ENCODE peak calls at places on chromosomes 7 and 10, in seven cellular contexts. U is activated CD8-positive, alpha-beta T cell treated with anti-CD3 and anti-CD28 coated beads for 36 hours; H is psoas muscle; W is HFF-Myc; E is suprapubic skin; T is AG09319; A is mammary epithelial cell. V is an unnamed sample.
A peak's percentile ranks its signal among the peaks of the same experiment; 100 is the strongest.

GRCh38 chr7:47654672-47655340 is 72.9 kb upstream of the TNS3 start:
- DNase-seq in U (no peak), H (no peak), W (no peak), E (no peak), T (no peak), A (no peak), V (no peak)

GRCh38 chr10:93473161-93473560 is 9.0 kb downstream of the MYOF start:
- DNase-seq in U (no peak), H (no peak), W (no peak), E (no peak), T (no peak), A (no peak), V (no peak)

GRCh38 chr10:131187274-131187673 is 124.2 kb downstream of the TCERG1L start:
- DNase-seq in U (no peak), H (no peak), W (no peak), E (no peak), T (no peak), A (no peak), V (no peak)

GRCh38 chr7:151053091-151053490 is 4.6 kb downstream of the CDK5 start:
- DNase-seq in U (no peak), H (no peak), W (no peak), E (no peak), T (no peak), A (no peak), V (no peak)

GRCh38 chr7:106047818-106048490 is 64.2 kb downstream of the SYPL1 start:
- DNase-seq in U (no peak), H (no peak), W (no peak), E (no peak), T (no peak), A (peak; percentile 64), V (no peak)

GRCh38 chr10:99292159-99292558 is 37.0 kb upstream of the CNNM1 start:
- DNase-seq in U (no peak), H (no peak), W (peak; percentile 63), E (no peak), T (peak; percentile 24), A (peak; percentile 70), V (no peak)

GRCh38 chr7:156143683-156144082 is 331.4 kb upstream of the SHH start:
- DNase-seq in U (no peak), H (no peak), W (no peak), E (no peak), T (no peak), A (no peak), V (no peak)

GRCh38 chr10:6086375-6087233 is 2.2 kb upstream of the RBM17 start:
- DNase-seq in U (peak; percentile 96), H (peak; percentile 94), W (peak; percentile 87), E (peak; percentile 93), T (peak; percentile 64), A (peak; percentile 70), V (peak; percentile 75)

GRCh38 chr7:110857106-110857505 is 233.8 kb upstream of the LRRN3 start:
- DNase-seq in U (no peak), H (no peak), W (no peak), E (no peak), T (no peak), A (no peak), V (no peak)

GRCh38 chr10:112732277-112732891 is 217.7 kb upstream of the TCF7L2 start:
- DNase-seq in U (no peak), H (no peak), W (no peak), E (no peak), T (no peak), A (peak; percentile 57), V (no peak)

GRCh38 chr10:107476408-107476807 is 311.9 kb upstream of the SORCS1 start:
- DNase-seq in U (no peak), H (no peak), W (no peak), E (no peak), T (no peak), A (no peak), V (no peak)

GRCh38 chr10:133258818-133259602 is 17.7 kb downstream of the ADAM8 start:
- DNase-seq in U (peak; percentile 96), H (peak; percentile 91), W (peak; percentile 98), E (peak; percentile 92), T (peak; percentile 97), A (peak; percentile 99), V (peak; percentile 65)

GRCh38 chr7:22429386-22429785 is 70.6 kb downstream of the STEAP1B start:
- DNase-seq in U (no peak), H (no peak), W (no peak), E (no peak), T (no peak), A (peak; percentile 79), V (no peak)

GRCh38 chr7:2782565-2782964 is 61.5 kb downstream of the GNA12 start:
- DNase-seq in U (peak; percentile 77), H (no peak), W (no peak), E (no peak), T (no peak), A (no peak), V (no peak)

GRCh38 chr10:133455611-133456031 is 1.9 kb downstream of the SCART1 start:
- DNase-seq in U (no peak), H (no peak), W (no peak), E (no peak), T (no peak), A (no peak), V (no peak)

GRCh38 chr7:158252081-158252836 is 335.4 kb downstream of the PTPRN2 start:
- DNase-seq in U (no peak), H (peak; percentile 37), W (no peak), E (no peak), T (no peak), A (no peak), V (no peak)

GRCh38 chr10:127349737-127350136 is 153.3 kb upstream of the INSYN2A start:
- DNase-seq in U (no peak), H (no peak), W (no peak), E (no peak), T (no peak), A (no peak), V (no peak)

GRCh38 chr7:98214811-98215321 is 3.6 kb downstream of the BHLHA15 start:
- DNase-seq in U (no peak), H (peak; percentile 19), W (no peak), E (peak; percentile 58), T (no peak), A (no peak), V (no peak)

DNA sequence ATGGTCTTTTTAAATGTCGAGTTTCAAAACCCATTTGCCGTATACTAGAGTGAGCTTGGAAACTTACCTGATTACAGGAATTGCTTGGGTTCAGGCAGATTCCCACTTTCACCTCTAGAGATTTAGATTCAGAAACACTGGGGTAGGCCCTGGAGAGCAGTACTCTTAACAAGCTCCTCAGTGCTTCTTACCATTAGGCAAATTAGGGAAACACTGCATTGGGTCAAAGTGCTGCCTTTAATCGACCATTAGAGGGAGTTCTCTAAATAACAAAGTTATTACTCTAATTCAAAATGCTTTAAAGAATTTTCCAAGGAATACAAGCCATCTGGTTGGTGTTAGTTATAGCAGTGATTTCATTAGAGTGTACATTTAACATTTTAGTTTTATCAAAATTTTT is 324.6 kb downstream of the GFRA1 start:
- DNase-seq in U (no peak), H (no peak), W (no peak), E (no peak), T (peak; percentile 16), A (no peak), V (no peak)
- TF ChIP-seq CTCF in U (no peak), H (no peak), W (peak; percentile 42), E (no peak), T (peak; percentile 42), A (peak; percentile 42), V (no peak)

DNA sequence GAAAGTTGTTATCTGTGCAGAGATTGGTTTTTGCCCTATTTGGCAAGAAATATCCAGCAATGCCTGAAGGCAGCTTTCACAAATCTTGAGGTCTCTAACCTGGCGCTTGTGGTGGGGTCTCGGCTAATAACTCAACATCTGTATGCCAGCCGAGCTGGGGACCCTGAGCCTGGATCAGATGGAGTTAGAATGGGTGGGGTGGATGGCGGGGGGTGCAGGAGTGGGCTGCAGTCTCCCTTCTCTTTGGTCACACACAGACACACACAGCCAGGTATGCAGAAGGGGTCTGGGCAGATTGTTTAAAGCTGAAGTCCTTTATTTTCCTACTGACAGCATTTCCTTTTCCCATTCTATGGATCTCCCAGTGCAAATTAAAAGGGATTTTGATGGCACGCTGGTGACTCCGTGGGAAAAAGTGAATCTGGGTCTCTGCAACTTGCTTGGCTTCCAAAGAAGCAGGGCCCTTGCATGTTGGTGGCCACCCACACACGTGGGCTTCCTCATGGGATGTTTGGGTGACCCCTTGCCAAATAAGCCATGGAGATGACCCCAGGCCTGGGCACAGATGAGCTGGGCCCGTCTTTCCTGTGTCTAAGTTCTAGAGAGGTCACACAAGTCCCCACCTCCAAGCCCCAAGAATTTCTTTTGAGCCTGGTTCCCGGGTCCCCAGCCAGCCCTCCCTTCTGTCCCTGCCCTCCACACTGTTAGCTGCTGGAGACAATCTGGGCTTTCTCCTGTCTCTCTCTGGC is 40.0 kb upstream of the EMX2 start:
- DNase-seq in U (no peak), H (no peak), W (no peak), E (peak; percentile 52), T (no peak), A (no peak), V (no peak)
- TF ChIP-seq CTCF in U (no peak), H (no peak), W (no peak), E (no peak), T (no peak), A (no peak), V (no peak)

GRCh38 chr7:99992330-99993037 is 16.7 kb upstream of the AZGP1 start:
- DNase-seq in U (no peak), H (no peak), W (no peak), E (no peak), T (no peak), A (no peak), V (no peak)

GRCh38 chr7:99994819-99995218 is 19.0 kb upstream of the AZGP1 start:
- DNase-seq in U (no peak), H (no peak), W (no peak), E (no peak), T (no peak), A (no peak), V (no peak)

GRCh38 chr7:100000239-100000638 is 15.2 kb upstream of the ZKSCAN1 start:
- DNase-seq in U (no peak), H (no peak), W (no peak), E (no peak), T (no peak), A (no peak), V (no peak)

GRCh38 chr7:99996755-99997544 is 18.4 kb upstream of the ZKSCAN1 start:
- DNase-seq in U (no peak), H (no peak), W (no peak), E (no peak), T (no peak), A (no peak), V (no peak)

DNA sequence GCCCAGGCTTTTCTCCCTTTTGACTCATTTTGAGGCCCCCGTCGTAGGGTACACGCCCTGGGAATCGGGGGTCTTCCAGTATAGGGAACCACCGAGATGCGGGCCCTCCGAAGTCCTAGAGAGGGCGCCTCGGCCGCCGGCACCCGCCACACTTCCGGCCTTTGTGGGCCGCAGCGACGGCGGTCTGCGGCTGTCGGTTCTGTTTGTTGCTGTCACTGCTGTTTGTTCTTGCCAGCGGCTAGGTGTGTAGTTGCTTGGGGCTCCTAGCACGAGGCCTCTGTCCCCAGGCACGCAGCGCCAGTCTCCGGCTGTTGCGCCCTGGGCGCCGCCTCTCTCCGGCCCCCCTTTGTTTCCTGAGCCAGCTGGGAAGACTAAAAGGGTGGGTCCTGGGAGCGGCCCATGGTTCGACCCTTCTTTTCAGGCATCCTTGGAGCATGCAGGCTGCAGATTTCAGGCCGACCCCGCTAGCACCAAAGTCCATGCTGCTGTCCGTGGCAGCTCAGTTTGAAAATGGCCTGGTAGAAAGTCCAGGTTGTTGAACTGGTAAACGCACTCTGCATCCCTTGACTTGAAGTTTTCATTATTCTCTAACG is 17.8 kb upstream of the ZKSCAN1 start:
- DNase-seq in U (peak; percentile 84), H (peak; percentile 69), W (no peak), E (peak; percentile 75), T (no peak), A (no peak), V (peak; percentile 80)
- TF ChIP-seq CTCF in U (no peak), H (peak; percentile 31), W (no peak), E (peak; percentile 8), T (peak; percentile 9), A (no peak), V (peak; percentile 28)

GRCh38 chr7:133641436-133641835 is 388.6 kb downstream of the EXOC4 start:
- DNase-seq in U (no peak), H (no peak), W (no peak), E (no peak), T (no peak), A (no peak), V (no peak)
- TF ChIP-seq CTCF in U (no peak), H (no peak), W (no peak), E (no peak), T (no peak), A (peak; percentile 24), V (no peak)